ENCODE peak calls at places on chromosomes 1 and 21, in eight cellular contexts. W is GM12878, D is PC-9, Q is neuronal stem cell, Y is fibroblast of lung, B is small intestine, X is IMR-90, V is Panc1. S is an unnamed sample.

GRCh38 chr1:170494369-170494768 is 37.6 kb upstream of the GORAB start:
- DNase-seq in X (peak; percentile 45), D (no peak), W (no peak), V (no peak), B (no peak), Q (no peak), Y (peak; percentile 84), S (no peak)

GRCh38 chr1:13662498-13662897 is 37.5 kb upstream of the PRDM2 start:
- DNase-seq in Q (no peak), X (no peak), W (no peak), Y (peak; percentile 8), V (no peak), D (no peak), B (no peak), S (no peak)

GRCh38 chr1:174884001-174884400 is 115.7 kb upstream of the CACYBP start:
- DNase-seq in W (no peak), Y (no peak), D (no peak), X (no peak), B (no peak), Q (no peak), V (no peak), S (no peak)

GRCh38 chr1:173753830-173754229 is 39.0 kb downstream of the KLHL20 start:
- DNase-seq in Q (no peak), X (no peak), D (no peak), W (no peak), V (no peak), B (peak; percentile 76), Y (no peak), S (no peak)

GRCh38 chr1:83110156-83110555 is 888.8 kb downstream of the TTLL7 start:
- DNase-seq in D (no peak), W (no peak), B (no peak), Q (no peak), X (no peak), Y (no peak), V (no peak), S (no peak)

GRCh38 chr21:17438642-17439041 is 74.2 kb upstream of the CXADR start:
- DNase-seq in Y (no peak), D (no peak), Q (peak; percentile 78), X (no peak), V (no peak), B (no peak), W (no peak), S (no peak)

GRCh38 chr21:27772816-27773215 is 805.9 kb upstream of the ADAMTS5 start:
- DNase-seq in X (no peak), V (no peak), B (no peak), W (no peak), D (no peak), Y (no peak), Q (no peak), S (no peak)

GRCh38 chr1:156508205-156508954 is 7.8 kb upstream of the MEF2D start:
- DNase-seq in Y (peak; percentile 76), B (no peak), Q (no peak), D (peak; percentile 15), W (no peak), X (peak; percentile 80), V (no peak), S (peak; percentile 92)

GRCh38 chr1:111976332-111976731 is 13.1 kb downstream of the KCND3 start:
- DNase-seq in V (no peak), W (no peak), X (no peak), D (no peak), B (no peak), Q (no peak), Y (no peak), S (no peak)

GRCh38 chr1:54052470-54052933 is 502 bp downstream of the TMEM59 start:
- DNase-seq in Q (peak; percentile 27), V (no peak), D (peak; percentile 59), Y (peak; percentile 84), W (no peak), B (peak; percentile 64), X (peak; percentile 62), S (no peak)

GRCh38 chr1:31798433-31799195 is 17.2 kb downstream of the SPOCD1 start:
- DNase-seq in B (no peak), Q (no peak), Y (peak; percentile 92), V (peak; percentile 42), D (peak; percentile 95), X (peak; percentile 90), W (no peak), S (peak; percentile 73)

GRCh38 chr1:215883004-215883403 is 315.9 kb downstream of the KCTD3 start:
- DNase-seq in W (no peak), X (no peak), Y (no peak), V (no peak), D (no peak), B (no peak), Q (no peak), S (no peak)

GRCh38 chr1:197198333-197198732 is 51.9 kb upstream of the ASPM start:
- DNase-seq in V (no peak), W (no peak), Q (no peak), Y (no peak), X (no peak), D (no peak), B (no peak), S (no peak)

GRCh38 chr1:77371396-77371795 is 89.6 kb downstream of the AK5 start:
- DNase-seq in X (peak; percentile 43), Q (no peak), W (no peak), V (no peak), D (no peak), B (no peak), Y (peak; percentile 19), S (no peak)

GRCh38 chr21:42316891-42317290 is 1.7 kb upstream of the TFF3 start:
- DNase-seq in X (no peak), W (no peak), Y (no peak), V (no peak), D (no peak), Q (no peak), B (peak; percentile 90), S (no peak)

DNA sequence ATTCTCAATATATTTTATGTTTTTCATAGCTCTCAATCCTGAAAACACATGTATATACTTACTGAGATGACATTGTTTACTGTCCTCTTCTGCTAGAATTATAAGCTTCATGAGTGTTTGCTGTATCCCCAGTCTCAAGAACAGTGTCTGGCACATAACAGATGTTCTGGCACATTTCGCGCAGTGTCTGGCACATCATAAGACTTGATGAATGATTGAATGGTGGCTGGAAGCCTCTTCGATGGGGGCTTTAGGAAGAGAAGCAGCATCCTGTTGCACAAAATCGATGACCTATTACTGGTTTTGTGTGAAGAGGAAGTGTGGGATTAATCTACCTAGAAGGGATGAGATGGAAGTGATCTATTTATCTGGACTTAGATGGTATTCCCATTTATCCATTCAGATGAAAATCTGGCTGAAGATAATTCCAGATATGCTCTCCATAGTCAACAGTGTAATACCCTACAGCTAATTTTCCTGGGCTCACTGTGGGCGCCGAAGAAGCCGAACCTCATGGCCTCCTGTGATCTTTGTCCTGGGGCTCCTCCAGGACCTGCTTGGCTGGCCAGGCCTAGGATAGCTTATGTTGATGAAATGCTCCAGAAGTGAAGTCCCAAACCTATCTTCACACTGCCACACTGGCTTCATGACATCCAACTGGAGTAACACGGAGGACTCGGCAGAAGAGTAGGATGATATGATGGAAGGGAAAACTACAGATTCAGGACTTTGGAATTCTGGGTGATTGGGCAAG is 26.5 kb downstream of the CD34 start:
- DNase-seq in Q (no peak), Y (no peak), W (no peak), X (no peak), D (no peak), V (no peak), B (no peak), S (no peak)
- H3K27ac ChIP-seq in Q (no peak overlapping the region), Y (no peak overlapping the region), W (peak overlapping the region; percentile 38), X (no peak overlapping the region), D (no peak overlapping the region), V (no peak overlapping the region), B (no peak overlapping the region), S (peak overlapping the region; percentile 17)

DNA sequence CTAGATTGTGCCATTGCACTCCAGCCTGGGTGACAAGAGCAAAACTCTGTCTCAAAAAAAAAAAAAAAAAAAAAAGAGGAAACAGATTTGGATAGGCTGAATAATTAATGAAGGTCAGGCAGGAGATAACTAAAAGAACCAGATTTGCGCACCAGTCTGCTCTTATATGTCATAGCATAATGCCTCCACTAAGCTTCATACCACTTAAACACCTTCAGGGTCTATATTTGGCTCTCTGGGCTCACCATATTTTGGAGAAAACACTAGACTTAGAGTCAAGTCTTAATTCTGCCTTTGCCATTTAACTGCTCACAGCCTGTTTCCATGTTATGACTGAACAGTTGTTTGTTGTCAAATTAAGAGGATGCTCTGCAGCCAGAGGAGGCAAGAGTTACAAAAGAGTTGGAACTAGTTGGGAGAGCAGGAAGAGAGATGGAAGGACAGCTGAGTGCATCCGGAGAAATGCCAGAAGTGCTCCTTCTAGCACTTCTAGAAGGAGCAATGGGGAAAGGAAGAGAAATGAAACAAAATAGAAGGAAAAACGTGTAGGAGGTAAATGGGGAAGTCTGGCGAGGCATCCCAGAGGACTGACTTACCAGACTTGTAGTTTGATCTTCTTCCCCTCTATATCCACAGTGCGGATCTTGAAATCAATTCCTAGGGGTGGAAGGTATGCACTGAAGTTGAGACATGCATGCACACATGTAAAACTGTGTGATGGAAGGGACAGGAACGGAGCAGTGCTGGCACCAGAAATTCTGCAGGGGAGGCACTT is 1.8 kb downstream of the RAB13 start:
- DNase-seq in B (no peak), D (no peak), X (no peak), V (no peak), Y (no peak), W (no peak), Q (no peak), S (no peak)
- H3K4me3 ChIP-seq in B (no peak overlapping the region), D (no peak overlapping the region), X (peak overlapping the region; percentile 59), V (no peak overlapping the region), Y (peak overlapping the region; percentile 54), W (no peak overlapping the region), Q (no peak overlapping the region), S (no peak overlapping the region)

GRCh38 chr1:155322571-155322952 is 1.9 kb downstream of the RUSC1 start:
- DNase-seq in Y (peak; percentile 34), V (no peak), W (no peak), X (peak; percentile 39), D (no peak), Q (no peak), B (no peak), S (no peak)
- H3K4me1 ChIP-seq in Y (peaks cover 23% of the 10 kb centered on the region), V (peaks cover 43% of the 10 kb centered on the region), W (peaks cover 7% of the 10 kb centered on the region), X (peaks cover 18% of the 10 kb centered on the region), D (peaks cover 9% of the 10 kb centered on the region), Q (peaks cover 22% of the 10 kb centered on the region), B (no peaks in the 10 kb centered on the region), S (no peaks in the 10 kb centered on the region)

DNA sequence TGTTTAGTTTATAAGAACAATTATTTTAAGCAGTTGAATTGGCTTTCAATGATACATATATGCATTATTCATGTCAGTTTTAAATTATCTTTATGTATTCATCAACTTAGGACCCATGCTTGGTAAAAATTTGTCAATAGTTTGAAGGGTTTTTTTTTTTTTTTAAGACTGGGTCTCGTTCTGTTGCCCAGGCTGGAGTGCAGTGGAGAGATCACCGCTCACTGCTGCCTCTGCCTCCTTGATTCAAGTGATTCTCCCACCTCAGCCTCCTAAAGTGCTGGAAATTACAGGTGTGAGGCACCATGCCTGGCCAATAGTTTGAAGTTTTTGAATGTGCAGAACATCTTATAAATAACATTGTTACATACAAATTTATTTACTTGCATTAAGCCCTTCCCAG is 1671.0 kb upstream of the B3GALT2 start:
- DNase-seq in X (no peak), B (no peak), V (no peak), W (no peak), D (no peak), Y (no peak), Q (no peak), S (no peak)
- H3K27ac ChIP-seq in X (no peak overlapping the region), B (no peak overlapping the region), V (no peak overlapping the region), W (no peak overlapping the region), D (no peak overlapping the region), Y (no peak overlapping the region), Q (no peak overlapping the region), S (no peak overlapping the region)